ENCODE peak calls at places on chromosomes 16 and 17, in eight cellular contexts. B is endothelial cell of umbilical vein, F is PC-9, V is mammary epithelial cell, Z is IMR-90, R is GM23338, O is fibroblast of lung, J is MM.1S. W is an unnamed sample. For H3K36me3, the result is how much of the 10 kb centered on the place peaks cover.

GRCh38 chr17:1813088-1813487 is 16.6 kb downstream of the SMYD4 start:
- DNase-seq in B (no peak), F (no peak), V (no peak), Z (peak), R (no peak), O (peak), J (no peak), W (no peak)

GRCh38 chr17:57408064-57408811 is 151.9 kb downstream of the MSI2 start:
- DNase-seq in B (no peak), F (no peak), V (no peak), Z (no peak), R (peak), O (no peak), J (no peak), W (no peak)

GRCh38 chr16:82653550-82654511 is 27.1 kb downstream of the CDH13 start:
- DNase-seq in B (peak), F (no peak), V (peak), Z (peak), R (peak), O (peak), J (peak), W (peak)

GRCh38 chr17:4786111-4786491 is at the start of gene VMO1:
- DNase-seq in B (no peak), F (no peak), V (no peak), Z (no peak), R (peak), O (peak), J (no peak), W (no peak)

GRCh38 chr17:48228720-48229119 is 121.2 kb downstream of the SNX11 start:
- DNase-seq in B (no peak), F (no peak), V (no peak), Z (no peak), R (peak), O (no peak), J (no peak), W (peak)

GRCh38 chr16:88785106-88785924 is at the start of gene PIEZO1:
- DNase-seq in B (peak), F (peak), V (peak), Z (peak), R (peak), O (peak), J (peak), W (peak)

GRCh38 chr17:11986939-11987329 is 10.3 kb downstream of the ZNF18 start:
- DNase-seq in B (peak), F (peak), V (peak), Z (peak), R (peak), O (peak), J (no peak), W (no peak)

GRCh38 chr17:9850151-9850550 is 24.4 kb downstream of the GLP2R start:
- DNase-seq in B (no peak), F (no peak), V (no peak), Z (no peak), R (no peak), O (no peak), J (no peak), W (no peak)

GRCh38 chr16:48003226-48003907 is 152.4 kb downstream of the ABCC12 start:
- DNase-seq in B (no peak), F (no peak), V (peak), Z (no peak), R (peak), O (no peak), J (no peak), W (no peak)

GRCh38 chr16:66622863-66623262 is 18.4 kb downstream of the CMTM3 start:
- DNase-seq in B (no peak), F (no peak), V (no peak), Z (peak), R (no peak), O (no peak), J (no peak), W (no peak)

GRCh38 chr16:30748634-30749445 is 615 bp downstream of the PHKG2 start:
- DNase-seq in B (peak), F (peak), V (peak), Z (peak), R (peak), O (peak), J (peak), W (peak)

GRCh38 chr16:83899272-83899897 is 470 bp downstream of the MLYCD start:
- DNase-seq in B (peak), F (peak), V (peak), Z (peak), R (peak), O (peak), J (peak), W (peak)

GRCh38 chr17:5902671-5903070 is 167.5 kb upstream of the WSCD1 start:
- DNase-seq in B (no peak), F (no peak), V (no peak), Z (no peak), R (no peak), O (no peak), J (no peak), W (no peak)

GRCh38 chr16:55297062-55297909 is 26.7 kb upstream of the IRX6 start:
- DNase-seq in B (no peak), F (peak), V (peak), Z (peak), R (peak), O (no peak), J (no peak), W (no peak)

GRCh38 chr16:53789159-53789558 is 85.2 kb downstream of the FTO start:
- DNase-seq in B (no peak), F (no peak), V (peak), Z (peak), R (no peak), O (peak), J (no peak), W (no peak)

GRCh38 chr16:72749091-72749490 is 298.8 kb downstream of the ZFHX3 start:
- DNase-seq in B (no peak), F (no peak), V (no peak), Z (no peak), R (no peak), O (no peak), J (no peak), W (no peak)

GRCh38 chr17:37824534-37825485 is 80.0 kb upstream of the HNF1B start:
- DNase-seq in B (peak), F (peak), V (peak), Z (peak), R (peak), O (peak), J (no peak), W (peak)

GRCh38 chr17:50708050-50709000 is 611 bp upstream of the ANKRD40 start:
- DNase-seq in B (peak), F (no peak), V (no peak), Z (no peak), R (no peak), O (peak), J (peak), W (peak)

GRCh38 chr17:50715471-50715870 is 3.9 kb upstream of the LUC7L3 start:
- DNase-seq in B (no peak), F (no peak), V (no peak), Z (no peak), R (no peak), O (no peak), J (no peak), W (no peak)

GRCh38 chr17:50710025-50710424 is 2.3 kb upstream of the ANKRD40 start:
- DNase-seq in B (no peak), F (no peak), V (no peak), Z (no peak), R (peak), O (no peak), J (no peak), W (peak)

GRCh38 chr17:50710650-50711049 is 2.9 kb upstream of the ANKRD40 start:
- DNase-seq in B (no peak), F (no peak), V (no peak), Z (no peak), R (no peak), O (no peak), J (no peak), W (no peak)

GRCh38 chr17:50712641-50713296 is 5.1 kb upstream of the ANKRD40 start:
- DNase-seq in B (no peak), F (no peak), V (no peak), Z (no peak), R (no peak), O (no peak), J (no peak), W (no peak)
- H2AFZ ChIP-seq in B (no peak), F (no peak), V (no peak), Z (no peak), R (peak), O (no peak), J (no peak), W (no peak)

GRCh38 chr17:62048262-62048661 is 16.8 kb downstream of the MED13 start:
- DNase-seq in B (no peak), F (no peak), V (no peak), Z (no peak), R (no peak), O (no peak), J (no peak), W (no peak)

GRCh38 chr17:62045517-62045916 is 19.6 kb downstream of the MED13 start:
- DNase-seq in B (no peak), F (no peak), V (peak), Z (no peak), R (no peak), O (no peak), J (peak), W (no peak)

GRCh38 chr17:62052765-62053338 is 12.2 kb downstream of the MED13 start:
- DNase-seq in B (peak), F (no peak), V (no peak), Z (no peak), R (no peak), O (no peak), J (no peak), W (no peak)

GRCh38 chr17:62051053-62051452 is 14.0 kb downstream of the MED13 start:
- DNase-seq in B (no peak), F (no peak), V (peak), Z (no peak), R (no peak), O (no peak), J (no peak), W (no peak)

GRCh38 chr17:62049299-62049698 is 15.8 kb downstream of the MED13 start:
- DNase-seq in B (no peak), F (no peak), V (no peak), Z (no peak), R (no peak), O (no peak), J (no peak), W (no peak)
- H3K36me3 ChIP-seq in B (under half), F (under half), V (under half), Z (under half), R (under half), O (under half), J (under half), W (under half)

GRCh38 chr16:15701975-15702970 is 52.2 kb downstream of the NDE1 start:
- DNase-seq in B (no peak), F (no peak), V (no peak), Z (peak), R (no peak), O (peak), J (no peak), W (no peak)

GRCh38 chr16:15704545-15704987 is 54.5 kb downstream of the NDE1 start:
- DNase-seq in B (peak), F (peak), V (peak), Z (peak), R (peak), O (peak), J (peak), W (peak)

GRCh38 chr16:15703029-15703736 is 53.1 kb downstream of the NDE1 start:
- DNase-seq in B (no peak), F (no peak), V (no peak), Z (no peak), R (no peak), O (no peak), J (no peak), W (no peak)

GRCh38 chr16:15707332-15707731 is 57.3 kb downstream of the NDE1 start:
- DNase-seq in B (no peak), F (no peak), V (no peak), Z (no peak), R (no peak), O (no peak), J (no peak), W (no peak)

GRCh38 chr16:15705064-15705565 is 55.1 kb downstream of the NDE1 start:
- DNase-seq in B (no peak), F (no peak), V (no peak), Z (no peak), R (no peak), O (no peak), J (no peak), W (no peak)
- H2AFZ ChIP-seq in B (no peak), F (no peak), V (no peak), Z (no peak), R (no peak), O (no peak), J (no peak), W (no peak)

DNA sequence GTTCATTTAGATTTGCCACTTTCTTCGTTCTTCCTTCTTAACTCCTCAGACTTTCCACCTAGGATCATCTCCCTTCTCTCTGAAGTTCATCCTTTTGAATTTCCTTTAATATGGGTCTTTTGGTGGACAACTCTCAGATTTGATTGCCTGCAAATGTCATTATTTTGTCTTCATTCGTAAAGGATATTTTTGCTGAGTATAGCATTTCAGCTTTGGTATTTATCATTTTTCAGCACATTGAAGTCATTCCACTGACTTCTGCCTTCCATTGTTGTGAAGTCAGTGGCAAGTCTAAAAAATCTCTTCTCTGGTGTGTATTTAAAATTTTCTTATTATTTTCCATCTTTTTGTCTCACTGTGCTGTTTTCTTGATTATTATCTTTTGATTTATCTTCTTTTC is 45.4 kb downstream of the GAN start:
- DNase-seq in B (no peak), F (no peak), V (no peak), Z (no peak), R (no peak), O (no peak), J (no peak), W (no peak)
- H3K36me3 ChIP-seq in B (under half), F (under half), V (under half), Z (under half), R (under half), O (under half), J (under half), W (under half)